ENCODE peak calls at places on chromosomes 2 and 18, in four cellular contexts. B is A172; Q is stimulated activated CD8-positive, alpha-beta memory T cell treated with anti-CD3 and anti-CD28 coated beads, Interleukin-7, amount 100 ng/mL, for 24 hours; O is T-helper 9 cell. A is an unnamed sample.

GRCh38 chr2:135997380-135997779 is 12.0 kb upstream of the DARS1 start:
- DNase-seq in B (no peak), Q (no peak), O (no peak), A (no peak)

GRCh38 chr18:11981633-11982366 is 493 bp downstream of the IMPA2 start:
- DNase-seq in Q (no peak), O (no peak), B (no peak), A (no peak)

GRCh38 chr2:62570861-62571698 is 65.1 kb upstream of the TMEM17 start:
- DNase-seq in B (no peak), Q (no peak), O (no peak), A (no peak)

GRCh38 chr2:159748089-159748488 is 35.8 kb downstream of the MARCHF7 start:
- DNase-seq in B (no peak), O (no peak), Q (no peak), A (no peak)

GRCh38 chr2:237665713-237666143 is 38.3 kb downstream of the LRRFIP1 start:
- DNase-seq in Q (no peak), O (no peak), B (no peak), A (no peak)

GRCh38 chr2:37582371-37582770 is 89.1 kb downstream of the CDC42EP3 start:
- DNase-seq in B (no peak), O (no peak), Q (no peak), A (no peak)

GRCh38 chr2:124027182-124027581 is 2.1 kb downstream of the CNTNAP5 start:
- DNase-seq in Q (no peak), B (peak), O (no peak), A (no peak)

GRCh38 chr2:203804070-203804469 is 63.5 kb upstream of the CTLA4 start:
- DNase-seq in B (peak), Q (no peak), O (no peak), A (peak)

GRCh38 chr2:44753552-44754285 is 187.8 kb upstream of the SIX3 start:
- DNase-seq in Q (no peak), O (no peak), B (peak), A (no peak)

GRCh38 chr2:62410015-62410453 is 96.0 kb downstream of the TMEM17 start:
- DNase-seq in B (no peak), Q (no peak), O (no peak), A (no peak)

GRCh38 chr18:77106331-77106730 is 26.3 kb downstream of the MBP start:
- DNase-seq in B (no peak), O (peak), Q (no peak), A (peak)

GRCh38 chr2:54381293-54381692 is 74.8 kb upstream of the SPTBN1 start:
- DNase-seq in Q (no peak), O (no peak), B (no peak), A (no peak)

GRCh38 chr2:101047774-101048173 is 45.7 kb downstream of the RPL31 start:
- DNase-seq in B (no peak), O (no peak), Q (no peak), A (no peak)

GRCh38 chr18:78875268-78875997 is 104.2 kb upstream of the SALL3 start:
- DNase-seq in B (no peak), Q (no peak), O (peak), A (peak)

GRCh38 chr2:118386636-118387302 is 298.5 kb downstream of the INSIG2 start:
- DNase-seq in Q (no peak), O (no peak), B (peak), A (no peak)

GRCh38 chr18:55856191-55856590 is 268.2 kb upstream of the TCF4 start:
- DNase-seq in Q (no peak), O (no peak), B (peak), A (no peak)

GRCh38 chr2:146623771-146624170 is 1221.1 kb upstream of the ACVR2A start:
- DNase-seq in O (no peak), Q (no peak), B (no peak), A (no peak)

GRCh38 chr2:186325827-186326535 is 160.1 kb upstream of the ZC3H15 start:
- DNase-seq in B (no peak), O (no peak), Q (no peak), A (no peak)

GRCh38 chr2:62287895-62288589 is 92.1 kb downstream of the B3GNT2 start:
- DNase-seq in Q (no peak), O (peak), B (peak), A (peak)

GRCh38 chr2:97844311-97844859 is 131.0 kb downstream of the ZAP70 start:
- DNase-seq in Q (no peak), B (no peak), O (no peak), A (no peak)